ENCODE peak calls at places on chromosomes 2 and 18, in five cellular contexts. One of them, this sample, is unnamed.

GRCh38 chr2:100741880-100742814 is 77.8 kb upstream of the NPAS2 start:
- DNase-seq in CD4-positive, alpha-beta T cell: no peak
- DNase-seq in type B pancreatic cell: no peak
- DNase-seq in amniotic stem cell: peak
- DNase-seq in nucleus accumbens: no peak
- DNase-seq in this sample: no peak

GRCh38 chr18:10037181-10037580 is 123.4 kb downstream of the VAPA start:
- DNase-seq in type B pancreatic cell: no peak
- DNase-seq in amniotic stem cell: no peak
- DNase-seq in CD4-positive, alpha-beta T cell: no peak
- DNase-seq in nucleus accumbens: no peak
- DNase-seq in this sample: no peak

GRCh38 chr2:237092920-237093781 is 7.5 kb downstream of the COPS8 start:
- DNase-seq in nucleus accumbens: no peak
- DNase-seq in CD4-positive, alpha-beta T cell: no peak
- DNase-seq in amniotic stem cell: peak
- DNase-seq in type B pancreatic cell: no peak
- DNase-seq in this sample: peak

GRCh38 chr2:216915548-216916128 is 55.8 kb upstream of the TNP1 start:
- DNase-seq in type B pancreatic cell: no peak
- DNase-seq in amniotic stem cell: no peak
- DNase-seq in CD4-positive, alpha-beta T cell: no peak
- DNase-seq in nucleus accumbens: no peak
- DNase-seq in this sample: no peak

GRCh38 chr2:217329023-217329431 is 469.2 kb upstream of the TNP1 start:
- DNase-seq in type B pancreatic cell: no peak
- DNase-seq in nucleus accumbens: no peak
- DNase-seq in CD4-positive, alpha-beta T cell: no peak
- DNase-seq in amniotic stem cell: no peak
- DNase-seq in this sample: no peak

GRCh38 chr2:189657867-189658266 is 3.4 kb upstream of the ASNSD1 start:
- DNase-seq in CD4-positive, alpha-beta T cell: peak
- DNase-seq in type B pancreatic cell: no peak
- DNase-seq in nucleus accumbens: no peak
- DNase-seq in amniotic stem cell: no peak
- DNase-seq in this sample: no peak

GRCh38 chr2:221129657-221130056 is 442.4 kb downstream of the EPHA4 start:
- DNase-seq in type B pancreatic cell: no peak
- DNase-seq in amniotic stem cell: no peak
- DNase-seq in nucleus accumbens: no peak
- DNase-seq in CD4-positive, alpha-beta T cell: no peak
- DNase-seq in this sample: no peak

GRCh38 chr2:8633735-8634313 is 48.0 kb upstream of the ID2 start:
- DNase-seq in amniotic stem cell: peak
- DNase-seq in type B pancreatic cell: no peak
- DNase-seq in CD4-positive, alpha-beta T cell: no peak
- DNase-seq in nucleus accumbens: no peak
- DNase-seq in this sample: no peak

GRCh38 chr18:5546660-5547059 is 2.9 kb upstream of the EPB41L3 start:
- DNase-seq in CD4-positive, alpha-beta T cell: no peak
- DNase-seq in nucleus accumbens: no peak
- DNase-seq in type B pancreatic cell: no peak
- DNase-seq in amniotic stem cell: peak
- DNase-seq in this sample: no peak

GRCh38 chr2:222915092-222915957 is 54.5 kb downstream of the ACSL3 start:
- DNase-seq in type B pancreatic cell: no peak
- DNase-seq in CD4-positive, alpha-beta T cell: no peak
- DNase-seq in amniotic stem cell: no peak
- DNase-seq in nucleus accumbens: no peak
- DNase-seq in this sample: peak

GRCh38 chr2:96131152-96131817 is 7.0 kb downstream of the ASTL start:
- DNase-seq in nucleus accumbens: no peak
- DNase-seq in CD4-positive, alpha-beta T cell: no peak
- DNase-seq in type B pancreatic cell: no peak
- DNase-seq in amniotic stem cell: no peak
- DNase-seq in this sample: no peak

GRCh38 chr2:119760876-119761275 is 1.2 kb downstream of the PTPN4 start:
- DNase-seq in type B pancreatic cell: no peak
- DNase-seq in CD4-positive, alpha-beta T cell: no peak
- DNase-seq in nucleus accumbens: no peak
- DNase-seq in amniotic stem cell: no peak
- DNase-seq in this sample: no peak

GRCh38 chr2:199456383-199457146 is 1.2 kb downstream of the SATB2 start:
- DNase-seq in nucleus accumbens: no peak
- DNase-seq in type B pancreatic cell: no peak
- DNase-seq in amniotic stem cell: no peak
- DNase-seq in CD4-positive, alpha-beta T cell: no peak
- DNase-seq in this sample: no peak

GRCh38 chr2:239149501-239149900 is 251.3 kb downstream of the HDAC4 start:
- DNase-seq in CD4-positive, alpha-beta T cell: no peak
- DNase-seq in nucleus accumbens: no peak
- DNase-seq in type B pancreatic cell: peak
- DNase-seq in amniotic stem cell: no peak
- DNase-seq in this sample: no peak

GRCh38 chr2:224166661-224167060 is 127.6 kb upstream of the SERPINE2 start:
- DNase-seq in amniotic stem cell: no peak
- DNase-seq in type B pancreatic cell: no peak
- DNase-seq in CD4-positive, alpha-beta T cell: no peak
- DNase-seq in nucleus accumbens: no peak
- DNase-seq in this sample: no peak

GRCh38 chr2:43127208-43127940 is 99.0 kb downstream of the ZFP36L2 start:
- DNase-seq in type B pancreatic cell: no peak
- DNase-seq in CD4-positive, alpha-beta T cell: peak
- DNase-seq in amniotic stem cell: no peak
- DNase-seq in nucleus accumbens: no peak
- DNase-seq in this sample: no peak

GRCh38 chr2:143934170-143934912 is 585.6 kb downstream of the ZEB2 start:
- DNase-seq in type B pancreatic cell: no peak
- DNase-seq in amniotic stem cell: no peak
- DNase-seq in CD4-positive, alpha-beta T cell: no peak
- DNase-seq in nucleus accumbens: no peak
- DNase-seq in this sample: no peak

GRCh38 chr2:222424281-222424728 is at the start of gene SGPP2:
- DNase-seq in nucleus accumbens: no peak
- DNase-seq in amniotic stem cell: no peak
- DNase-seq in type B pancreatic cell: no peak
- DNase-seq in CD4-positive, alpha-beta T cell: no peak
- DNase-seq in this sample: no peak

GRCh38 chr2:25043241-25043867 is 1.5 kb downstream of the EFR3B start:
- DNase-seq in nucleus accumbens: no peak
- DNase-seq in CD4-positive, alpha-beta T cell: peak
- DNase-seq in amniotic stem cell: peak
- DNase-seq in type B pancreatic cell: no peak
- DNase-seq in this sample: no peak

GRCh38 chr2:242011516-242011915 is 142.0 kb downstream of the RTP5 start:
- DNase-seq in CD4-positive, alpha-beta T cell: no peak
- DNase-seq in amniotic stem cell: no peak
- DNase-seq in nucleus accumbens: no peak
- DNase-seq in type B pancreatic cell: peak
- DNase-seq in this sample: no peak

GRCh38 chr2:106108351-106108750 is 85.8 kb downstream of the UXS1 start:
- DNase-seq in nucleus accumbens: no peak
- DNase-seq in type B pancreatic cell: no peak
- DNase-seq in CD4-positive, alpha-beta T cell: no peak
- DNase-seq in amniotic stem cell: no peak
- DNase-seq in this sample: no peak

GRCh38 chr2:24825883-24826800 is 32.9 kb downstream of the CENPO start:
- DNase-seq in amniotic stem cell: no peak
- DNase-seq in CD4-positive, alpha-beta T cell: no peak
- DNase-seq in type B pancreatic cell: peak
- DNase-seq in nucleus accumbens: no peak
- DNase-seq in this sample: no peak

GRCh38 chr2:149065236-149065635 is 26.7 kb downstream of the LYPD6B start:
- DNase-seq in CD4-positive, alpha-beta T cell: no peak
- DNase-seq in nucleus accumbens: no peak
- DNase-seq in type B pancreatic cell: no peak
- DNase-seq in amniotic stem cell: no peak
- DNase-seq in this sample: no peak

GRCh38 chr2:39696838-39697237 is 31.1 kb downstream of the TMEM178A start:
- DNase-seq in CD4-positive, alpha-beta T cell: no peak
- DNase-seq in nucleus accumbens: no peak
- DNase-seq in type B pancreatic cell: no peak
- DNase-seq in amniotic stem cell: no peak
- DNase-seq in this sample: no peak

This sample was measured in LNCaP clone FGC.